ENCODE peak calls at places on chromosomes 7 and 10, in six cellular contexts. H is lower lobe of right lung; N is activated CD8-positive, alpha-beta T cell treated with anti-CD3 and anti-CD28 coated beads, Interleukin-2, amount 10 ng/mL, durations not matched to agents 7 days and 5 days; C is NCI-H2107; P is SW480; G is activated T-cell treated with anti-CD3 and anti-CD28 coated beads, Interleukin-2, amount 50 U/mL, for 4 hours. J is an unnamed sample.
A peak's percentile ranks its signal among the peaks of the same experiment; 100 is the strongest.

GRCh38 chr7:87231715-87232114 is 12.2 kb upstream of the TMEM243 start:
- DNase-seq in H (no peak), G (no peak), N (no peak), P (no peak), C (no peak), J (no peak)

GRCh38 chr10:119416855-119417254 is 125.7 kb downstream of the RGS10 start:
- DNase-seq in G (peak; percentile 68), P (peak; percentile 55), C (no peak), N (peak; percentile 78), H (peak; percentile 81), J (peak; percentile 35)

GRCh38 chr7:7577888-7578287 is 11.2 kb downstream of the MIOS start:
- DNase-seq in C (no peak), G (no peak), N (no peak), P (no peak), H (no peak), J (no peak)

GRCh38 chr10:22453320-22453719 is 108.0 kb downstream of the SPAG6 start:
- DNase-seq in P (no peak), C (no peak), G (no peak), H (no peak), N (no peak), J (no peak)

GRCh38 chr10:25701651-25702050 is 232.4 kb upstream of the MYO3A start:
- DNase-seq in G (no peak), P (no peak), N (no peak), C (no peak), H (no peak), J (peak; percentile 80)

GRCh38 chr10:80199828-80200227 is 5.5 kb downstream of the ANXA11 start:
- DNase-seq in P (no peak), C (no peak), G (no peak), N (no peak), H (no peak), J (no peak)

GRCh38 chr7:102912742-102913141 is at the start of gene LRRC17:
- DNase-seq in H (no peak), G (no peak), N (no peak), C (peak; percentile 85), P (no peak), J (peak; percentile 44)

GRCh38 chr7:16604054-16604453 is 41.5 kb downstream of the ANKMY2 start:
- DNase-seq in H (no peak), C (no peak), P (peak; percentile 15), G (no peak), N (no peak), J (no peak)

GRCh38 chr10:88783734-88784133 is 18.8 kb upstream of the LIPM start:
- DNase-seq in N (no peak), C (no peak), H (no peak), P (no peak), G (no peak), J (no peak)

J was measured in SK-N-DZ.